ENCODE peak calls at places on chromosome 4, in five cellular contexts. X, R, U, D and L are unnamed samples.

GRCh38 chr4:176920694-176921093 is 128.0 kb upstream of the VEGFC start:
- DNase-seq in X (peak), R (peak), U (no peak), D (no peak), L (peak)

GRCh38 chr4:83865417-83866150 is 329.7 kb downstream of the GPAT3 start:
- DNase-seq in X (no peak), R (no peak), U (no peak), D (no peak), L (no peak)

GRCh38 chr4:44326716-44327115 is 121.9 kb downstream of the KCTD8 start:
- DNase-seq in X (no peak), R (no peak), U (no peak), D (no peak), L (no peak)

GRCh38 chr4:150280081-150280950 is 202.1 kb downstream of the DCLK2 start:
- DNase-seq in X (peak), R (peak), U (no peak), D (no peak), L (peak)

GRCh38 chr4:73620115-73620792 is at the start of gene RASSF6:
- DNase-seq in X (peak), R (no peak), U (no peak), D (peak), L (no peak)

GRCh38 chr4:133452669-133453068 is 303.6 kb downstream of the PCDH10 start:
- DNase-seq in X (no peak), R (no peak), U (no peak), D (no peak), L (no peak)

GRCh38 chr4:83599183-83599582 is 63.3 kb downstream of the GPAT3 start:
- DNase-seq in X (peak), R (no peak), U (no peak), D (peak), L (peak)

GRCh38 chr4:16852168-16852567 is 46.3 kb downstream of the LDB2 start:
- DNase-seq in X (no peak), R (no peak), U (no peak), D (no peak), L (no peak)

GRCh38 chr4:64564126-64564525 is 154.9 kb upstream of the TECRL start:
- DNase-seq in X (peak), R (no peak), U (no peak), D (no peak), L (no peak)

GRCh38 chr4:119039779-119040178 is 95.9 kb upstream of the MYOZ2 start:
- DNase-seq in X (no peak), R (no peak), U (no peak), D (no peak), L (no peak)

GRCh38 chr4:147336252-147336651 is 144.6 kb upstream of the EDNRA start:
- DNase-seq in X (peak), R (no peak), U (no peak), D (no peak), L (no peak)

GRCh38 chr4:79913581-79913980 is 159.4 kb downstream of the ANTXR2 start:
- DNase-seq in X (peak), R (peak), U (no peak), D (no peak), L (peak)

GRCh38 chr4:41216294-41217019 is 2.1 kb upstream of the APBB2 start:
- DNase-seq in X (peak), R (peak), U (peak), D (peak), L (no peak)

GRCh38 chr4:13706716-13707115 is 79.2 kb upstream of the BOD1L1 start:
- DNase-seq in X (peak), R (no peak), U (no peak), D (no peak), L (no peak)

GRCh38 chr4:185128272-185129119 is 14.6 kb upstream of the SLC25A4 start:
- DNase-seq in X (peak), R (no peak), U (peak), D (peak), L (no peak)

GRCh38 chr4:40718571-40718970 is 31.2 kb upstream of the NSUN7 start:
- DNase-seq in X (no peak), R (no peak), U (no peak), D (no peak), L (no peak)

GRCh38 chr4:70632028-70632427 is 3.5 kb downstream of the ENAM start:
- DNase-seq in X (peak), R (peak), U (no peak), D (no peak), L (no peak)

GRCh38 chr4:79241846-79242245 is 84.0 kb downstream of the NAA11 start:
- DNase-seq in X (no peak), R (no peak), U (no peak), D (no peak), L (peak)

GRCh38 chr4:64144994-64145393 is 264.3 kb downstream of the TECRL start:
- DNase-seq in X (no peak), R (no peak), U (peak), D (no peak), L (no peak)

GRCh38 chr4:23938796-23939195 is 48.9 kb upstream of the PPARGC1A start:
- DNase-seq in X (no peak), R (no peak), U (no peak), D (no peak), L (no peak)

GRCh38 chr4:168631241-168632151 is 134.6 kb downstream of the PALLD start:
- DNase-seq in X (peak), R (no peak), U (peak), D (peak), L (peak)
- H3K4me3 ChIP-seq in X (peak), R (peak), U (peak), D (no peak), L (peak)

GRCh38 chr4:165707126-165707525 is 165.9 kb upstream of the TLL1 start:
- DNase-seq in X (no peak), R (no peak), U (no peak), D (no peak), L (no peak)

GRCh38 chr4:165711436-165711835 is 161.6 kb upstream of the TLL1 start:
- DNase-seq in X (no peak), R (no peak), U (no peak), D (no peak), L (no peak)

GRCh38 chr4:165711912-165712311 is 161.1 kb upstream of the TLL1 start:
- DNase-seq in X (no peak), R (no peak), U (no peak), D (no peak), L (no peak)

GRCh38 chr4:165709526-165709925 is 163.5 kb upstream of the TLL1 start:
- DNase-seq in X (no peak), R (no peak), U (no peak), D (no peak), L (no peak)

DNA sequence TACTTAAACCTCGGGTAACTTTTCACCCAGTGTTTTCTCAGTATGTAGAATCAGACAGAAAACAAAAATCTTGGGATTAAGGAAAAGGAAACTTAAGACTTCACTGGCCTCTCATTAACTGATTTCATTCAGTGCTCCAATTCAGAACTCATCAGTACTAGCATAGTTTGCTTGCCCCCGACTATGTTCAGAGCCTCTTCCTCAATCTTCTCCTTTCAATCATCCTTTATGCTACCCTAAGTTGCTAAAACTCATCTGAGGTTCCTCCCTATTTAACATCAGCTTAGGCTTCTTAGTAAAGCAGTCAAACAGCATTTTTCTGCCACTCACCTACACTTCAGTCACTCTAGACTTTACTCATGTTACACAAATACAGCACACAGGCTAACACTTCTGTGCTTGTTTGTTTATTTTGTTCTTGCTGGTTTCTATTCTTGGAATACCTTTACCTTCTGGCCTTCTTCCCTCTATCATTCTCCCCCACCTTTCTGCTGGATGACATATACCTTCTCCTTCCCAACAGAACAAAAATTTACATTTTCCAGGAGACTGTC is 163.0 kb upstream of the TLL1 start:
- DNase-seq in X (no peak), R (no peak), U (no peak), D (no peak), L (no peak)
- H3K4me3 ChIP-seq in X (no peak), R (no peak), U (no peak), D (no peak), L (no peak)

GRCh38 chr4:97500423-97500822 is 642.9 kb downstream of the STPG2 start:
- DNase-seq in X (no peak), R (no peak), U (no peak), D (no peak), L (no peak)

GRCh38 chr4:97507587-97508245 is 635.6 kb downstream of the STPG2 start:
- DNase-seq in X (peak), R (no peak), U (no peak), D (no peak), L (peak)

GRCh38 chr4:97498875-97499274 is 644.4 kb downstream of the STPG2 start:
- DNase-seq in X (peak), R (no peak), U (no peak), D (no peak), L (peak)

DNA sequence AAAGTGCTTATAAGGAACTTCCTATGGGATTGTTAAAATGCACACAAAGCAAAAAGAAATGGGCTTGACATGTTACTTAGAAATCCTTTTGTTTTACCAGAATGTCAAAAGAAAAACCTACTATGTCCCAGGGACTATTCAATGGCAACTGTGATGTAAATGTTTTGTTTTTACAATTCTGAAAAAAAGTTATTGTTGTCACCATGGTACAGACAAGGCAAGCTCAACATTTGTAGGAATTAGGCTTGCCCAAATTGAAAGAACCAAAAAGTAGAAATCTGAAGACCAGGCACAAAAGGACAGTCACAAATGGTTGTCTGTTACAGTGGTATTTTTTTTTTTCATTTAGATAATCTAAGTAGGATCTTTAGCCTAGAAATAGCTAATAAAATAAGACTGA is 638.6 kb downstream of the STPG2 start:
- DNase-seq in X (no peak), R (no peak), U (no peak), D (no peak), L (no peak)
- H3K4me3 ChIP-seq in X (no peak), R (no peak), U (no peak), D (no peak), L (no peak)

GRCh38 chr4:89492476-89493110 is 185.0 kb upstream of the GPRIN3 start:
- DNase-seq in X (peak), R (peak), U (no peak), D (no peak), L (peak)
- H3K4me3 ChIP-seq in X (no peak), R (no peak), U (no peak), D (no peak), L (no peak)

DNA sequence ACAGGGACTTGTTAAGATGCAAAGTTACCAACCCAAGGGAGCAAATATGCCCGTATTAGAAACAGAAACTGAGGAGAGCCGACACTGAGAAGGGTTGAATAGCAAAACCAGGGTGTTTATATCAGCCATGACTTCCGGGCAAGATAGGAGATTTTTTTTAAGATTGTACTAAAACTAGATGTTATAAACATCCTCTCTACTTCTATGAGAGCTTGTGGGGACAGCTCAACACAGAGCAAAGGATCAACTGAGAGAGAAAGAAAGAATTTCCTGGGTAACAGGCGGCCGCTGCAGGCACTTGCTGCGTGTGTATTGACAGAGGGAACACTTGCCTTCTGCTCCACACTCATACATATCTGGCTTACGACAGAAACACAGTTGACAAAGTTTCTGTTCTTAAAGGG is 49.1 kb upstream of the FBXW7 start:
- DNase-seq in X (no peak), R (no peak), U (no peak), D (no peak), L (no peak)
- H3K4me3 ChIP-seq in X (no peak), R (no peak), U (no peak), D (peak), L (no peak)

GRCh38 chr4:6681191-6681590 is 12.5 kb upstream of the S100P start:
- DNase-seq in X (no peak), R (no peak), U (no peak), D (no peak), L (no peak)

GRCh38 chr4:6680372-6681034 is 13.2 kb upstream of the S100P start:
- DNase-seq in X (no peak), R (no peak), U (no peak), D (no peak), L (no peak)

GRCh38 chr4:6686104-6686787 is 7.4 kb upstream of the S100P start:
- DNase-seq in X (no peak), R (no peak), U (no peak), D (no peak), L (no peak)

GRCh38 chr4:6684656-6685055 is 9.0 kb upstream of the S100P start:
- DNase-seq in X (no peak), R (no peak), U (no peak), D (no peak), L (no peak)

DNA sequence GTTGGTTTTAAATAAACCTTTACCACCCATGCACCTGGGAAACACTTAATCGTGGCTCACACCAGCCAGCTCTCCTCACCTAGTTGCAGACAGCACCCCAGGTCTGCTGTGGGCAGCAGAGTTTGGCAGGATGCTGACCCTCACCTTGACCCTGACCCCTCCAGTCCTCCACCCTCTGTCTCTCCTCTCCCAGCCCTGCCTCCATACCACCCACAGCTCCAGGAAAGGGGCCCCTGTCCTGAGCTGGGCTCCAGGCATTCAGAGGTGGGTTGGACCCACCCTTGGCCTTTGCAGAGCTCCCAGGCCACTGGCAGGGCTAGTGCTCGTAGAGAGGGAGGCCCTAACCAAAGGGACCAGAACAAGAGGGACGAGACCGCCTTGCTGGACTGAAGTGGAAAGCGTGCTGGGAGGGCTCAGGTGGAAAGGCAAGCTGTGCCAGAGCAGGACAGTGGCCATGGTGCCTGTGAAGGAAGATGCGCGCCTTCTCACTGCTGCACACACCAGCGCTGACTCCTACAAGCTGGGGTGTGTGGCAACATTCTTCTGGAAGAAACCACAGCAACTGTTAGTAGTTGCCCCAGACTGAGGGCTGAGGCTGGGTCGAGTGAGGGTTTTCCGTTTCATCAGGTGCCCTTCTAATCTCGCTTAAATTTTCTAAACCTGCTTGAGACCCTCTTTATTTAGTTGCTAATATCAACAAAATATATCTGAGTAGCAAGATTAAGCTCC is 10.7 kb upstream of the S100P start:
- DNase-seq in X (no peak), R (no peak), U (no peak), D (no peak), L (no peak)
- H3K4me3 ChIP-seq in X (no peak), R (no peak), U (no peak), D (no peak), L (no peak)

GRCh38 chr4:8473920-8474590 is 33.5 kb downstream of the TRMT44 start:
- DNase-seq in X (no peak), R (no peak), U (no peak), D (no peak), L (no peak)
- H3K4me3 ChIP-seq in X (no peak), R (no peak), U (no peak), D (no peak), L (no peak)